ENCODE peak calls at places on chromosomes 1 and 21, in nine cellular contexts. T is Panc1; O is H9; E is left ventricle myocardium inferior; L is mammary epithelial cell; S is CD8-positive, alpha-beta T cell; Q is CD8-positive, alpha-beta memory T cell; D is GM23338; Z is heart left ventricle. J is an unnamed sample.
A peak's percentile ranks its signal among the peaks of the same experiment; 100 is the strongest.

GRCh38 chr1:54975709-54976108 is 4.7 kb upstream of the TMEM61 start:
- DNase-seq in T (no peak), O (no peak), E (no peak), L (no peak), S (no peak), Q (no peak), D (no peak), Z (no peak), J (no peak)

GRCh38 chr21:45280178-45280821 is 7.4 kb downstream of the POFUT2 start:
- DNase-seq in T (no peak), O (peak; percentile 12), E (no peak), L (no peak), S (no peak), Q (no peak), D (no peak), Z (no peak), J (no peak)

GRCh38 chr1:6180215-6180577 is at the start of gene CHD5:
- DNase-seq in T (no peak), O (peak; percentile 68), E (no peak), L (no peak), S (no peak), Q (peak; percentile 14), D (peak; percentile 86), Z (no peak), J (no peak)

GRCh38 chr1:180182721-180183311 is 28.1 kb downstream of the QSOX1 start:
- DNase-seq in T (no peak), O (no peak), E (no peak), L (no peak), S (no peak), Q (no peak), D (no peak), Z (no peak), J (no peak)

GRCh38 chr1:78606274-78606673 is 14.0 kb upstream of the IFI44L start:
- DNase-seq in T (no peak), O (no peak), E (no peak), L (no peak), S (no peak), Q (no peak), D (no peak), Z (no peak), J (no peak)

GRCh38 chr1:201481761-201482493 is 12.9 kb upstream of the PHLDA3 start:
- DNase-seq in T (no peak), O (peak; percentile 97), E (peak; percentile 86), L (peak; percentile 68), S (peak; percentile 65), Q (peak; percentile 68), D (peak; percentile 95), Z (peak; percentile 89), J (peak; percentile 91)

GRCh38 chr1:21811875-21812305 is at the start of gene LDLRAD2:
- DNase-seq in T (no peak), O (no peak), E (no peak), L (no peak), S (no peak), Q (no peak), D (no peak), Z (no peak), J (no peak)

GRCh38 chr1:183905497-183905896 is 100.6 kb downstream of the RGL1 start:
- DNase-seq in T (no peak), O (no peak), E (no peak), L (no peak), S (no peak), Q (no peak), D (no peak), Z (peak; percentile 28), J (no peak)

GRCh38 chr1:43285269-43285986 is at the start of gene C1orf210:
- DNase-seq in T (no peak), O (peak; percentile 96), E (no peak), L (peak; percentile 83), S (no peak), Q (no peak), D (peak; percentile 98), Z (no peak), J (no peak)

GRCh38 chr1:43288785-43289466 is 3.5 kb upstream of the C1orf210 start:
- DNase-seq in T (no peak), O (no peak), E (no peak), L (no peak), S (no peak), Q (no peak), D (no peak), Z (no peak), J (no peak)

GRCh38 chr1:43286115-43286514 is 734 bp upstream of the C1orf210 start:
- DNase-seq in T (no peak), O (no peak), E (no peak), L (no peak), S (no peak), Q (no peak), D (no peak), Z (no peak), J (no peak)

GRCh38 chr1:43286533-43286932 is 1.2 kb upstream of the C1orf210 start:
- DNase-seq in T (no peak), O (no peak), E (no peak), L (no peak), S (no peak), Q (no peak), D (no peak), Z (no peak), J (no peak)

DNA sequence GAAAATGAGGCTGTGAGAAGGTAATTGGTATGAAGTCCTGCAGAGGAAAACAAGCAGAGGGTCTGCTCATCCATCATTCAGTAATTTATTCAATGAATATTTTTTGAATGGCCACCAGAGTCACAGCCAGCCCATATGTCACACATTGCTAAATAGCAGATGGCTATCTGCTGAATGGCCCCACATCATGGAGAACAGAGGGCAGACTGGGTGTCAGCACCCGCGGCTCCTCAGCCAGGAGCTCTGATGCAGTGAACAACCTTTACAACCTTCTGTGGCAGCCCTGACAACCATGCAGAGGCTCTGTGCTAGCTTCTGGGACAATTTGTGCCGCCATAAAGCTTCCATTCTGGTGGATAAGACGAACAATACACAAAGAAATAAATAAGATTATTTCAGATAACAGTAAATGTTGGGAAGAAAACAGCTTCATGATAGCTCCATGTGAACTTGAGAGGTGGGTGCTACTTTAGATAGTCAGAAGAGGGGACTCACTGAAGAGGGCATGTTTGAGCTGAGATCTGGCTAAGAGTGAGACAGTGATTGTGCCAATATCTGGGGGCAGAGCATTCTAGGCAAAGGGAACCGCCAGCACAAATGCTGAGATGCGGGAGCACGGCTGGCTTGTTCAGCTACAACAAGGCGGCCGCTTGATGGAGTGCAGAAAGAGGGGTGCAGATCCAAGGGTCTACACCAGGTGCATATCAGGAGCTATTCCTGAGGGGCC is 2.8 kb upstream of the C1orf210 start:
- DNase-seq in T (no peak), O (no peak), E (no peak), L (no peak), S (no peak), Q (no peak), D (no peak), Z (no peak), J (no peak)
- H3K4me1 ChIP-seq in T (no peaks in the 10 kb centered on the region), O (peaks cover 7% of the 10 kb centered on the region), E (peaks cover 4% of the 10 kb centered on the region), L (peaks cover 13% of the 10 kb centered on the region), S (no peaks in the 10 kb centered on the region), Q (no peaks in the 10 kb centered on the region), D (peaks cover 10% of the 10 kb centered on the region), Z (no peaks in the 10 kb centered on the region), J (no peaks in the 10 kb centered on the region)

DNA sequence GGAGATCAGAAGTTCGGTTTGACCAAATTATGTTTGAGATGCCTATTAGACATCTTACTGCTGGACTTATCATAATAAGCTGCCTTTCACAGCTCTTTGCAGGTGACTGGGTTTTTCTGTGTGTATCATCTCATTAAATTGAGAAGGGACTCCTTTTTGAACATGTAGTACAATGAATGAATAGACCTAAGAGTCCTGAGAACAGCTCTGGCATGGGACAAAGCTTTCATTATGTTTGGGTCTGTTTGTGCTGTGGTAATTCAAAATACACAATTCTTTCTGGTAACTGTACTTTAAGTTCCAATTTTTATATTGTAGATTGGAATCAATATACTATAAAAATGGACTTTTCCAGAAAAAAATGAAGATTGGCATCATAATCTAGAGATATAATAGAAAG is 312.3 kb downstream of the TM2D1 start:
- DNase-seq in T (no peak), O (no peak), E (no peak), L (no peak), S (no peak), Q (no peak), D (no peak), Z (no peak), J (no peak)
- H3K4me1 ChIP-seq in T (no peaks in the 10 kb centered on the region), O (no peaks in the 10 kb centered on the region), E (no peaks in the 10 kb centered on the region), L (no peaks in the 10 kb centered on the region), S (no peaks in the 10 kb centered on the region), Q (no peaks in the 10 kb centered on the region), D (no peaks in the 10 kb centered on the region), Z (no peaks in the 10 kb centered on the region), J (no peaks in the 10 kb centered on the region)

DNA sequence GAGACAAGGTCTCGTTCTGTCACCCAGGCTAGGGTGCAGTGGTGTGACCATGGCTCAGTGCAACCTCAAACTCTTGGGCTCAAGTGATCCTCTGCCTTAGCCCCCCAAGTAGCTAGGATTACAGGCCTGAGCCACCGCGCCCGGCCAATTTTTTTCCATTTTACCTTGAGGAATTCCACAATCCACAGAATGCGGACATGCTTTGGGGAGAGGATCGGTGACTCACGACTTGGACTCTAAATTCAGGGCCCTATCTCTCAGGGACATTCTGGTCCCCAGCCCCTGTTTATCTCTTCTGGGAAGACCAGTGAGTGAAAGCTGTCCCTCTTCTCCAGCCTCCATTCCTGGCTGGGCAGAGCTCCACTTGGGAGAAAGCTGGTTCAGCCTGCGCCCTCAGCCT is 5.2 kb downstream of the PADI1 start:
- DNase-seq in T (no peak), O (no peak), E (no peak), L (no peak), S (no peak), Q (no peak), D (no peak), Z (no peak), J (no peak)
- H3K4me1 ChIP-seq in T (peaks cover 53% of the 10 kb centered on the region), O (no peaks in the 10 kb centered on the region), E (peaks cover 7% of the 10 kb centered on the region), L (peaks cover 57% of the 10 kb centered on the region), S (peaks cover 41% of the 10 kb centered on the region), Q (peaks cover 52% of the 10 kb centered on the region), D (no peaks in the 10 kb centered on the region), Z (no peaks in the 10 kb centered on the region), J (peaks cover 48% of the 10 kb centered on the region)

GRCh38 chr1:12602633-12603024 is 15.4 kb downstream of the DHRS3 start:
- DNase-seq in T (no peak), O (no peak), E (no peak), L (no peak), S (no peak), Q (no peak), D (no peak), Z (no peak), J (no peak)

GRCh38 chr1:12604986-12605385 is 13.0 kb downstream of the DHRS3 start:
- DNase-seq in T (no peak), O (no peak), E (no peak), L (no peak), S (no peak), Q (no peak), D (no peak), Z (no peak), J (no peak)

GRCh38 chr1:12604114-12604874 is 13.7 kb downstream of the DHRS3 start:
- DNase-seq in T (peak; percentile 91), O (no peak), E (peak; percentile 42), L (peak; percentile 96), S (no peak), Q (peak; percentile 50), D (no peak), Z (peak; percentile 76), J (peak; percentile 77)

GRCh38 chr1:12601690-12602632 is 16.0 kb downstream of the DHRS3 start:
- DNase-seq in T (no peak), O (peak; percentile 46), E (no peak), L (peak; percentile 47), S (no peak), Q (no peak), D (peak; percentile 64), Z (peak; percentile 69), J (peak; percentile 42)

DNA sequence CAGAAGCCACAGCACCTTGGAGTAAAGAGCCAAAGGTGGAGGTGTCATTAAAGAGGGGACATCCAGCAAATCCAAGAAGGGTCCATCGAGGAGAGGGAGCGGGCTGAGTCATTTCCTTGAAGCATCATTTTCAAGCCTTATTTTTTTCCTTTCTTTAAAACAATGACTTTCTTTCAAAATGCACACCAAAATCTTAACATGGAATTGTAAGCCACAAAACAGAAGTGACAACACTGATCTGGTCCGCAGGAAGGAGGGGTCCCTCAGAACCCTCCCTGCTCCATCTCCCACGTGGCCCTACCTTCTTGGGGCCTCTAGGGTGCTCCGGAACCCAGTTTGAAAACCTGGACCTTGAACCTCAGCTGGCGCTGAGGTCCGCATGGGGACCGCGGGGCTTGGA is 14.8 kb downstream of the DHRS3 start:
- DNase-seq in T (no peak), O (no peak), E (no peak), L (no peak), S (no peak), Q (no peak), D (no peak), Z (no peak), J (no peak)
- H3K4me1 ChIP-seq in T (peaks cover 74% of the 10 kb centered on the region), O (no peaks in the 10 kb centered on the region), E (peaks cover 75% of the 10 kb centered on the region), L (peaks cover 36% of the 10 kb centered on the region), S (peaks cover 36% of the 10 kb centered on the region), Q (peaks cover 68% of the 10 kb centered on the region), D (peaks cover 42% of the 10 kb centered on the region), Z (peaks cover 25% of the 10 kb centered on the region), J (peaks cover 15% of the 10 kb centered on the region)